ENCODE peak calls at places on chromosomes 6 and 20, in four cellular contexts. J is choroid plexus epithelial cell, D is AG10803, A is uterus. K is an unnamed sample.
A peak's percentile ranks its signal among the peaks of the same experiment; 100 is the strongest.

GRCh38 chr6:90008189-90008907 is 114.1 kb downstream of the GJA10 start:
- DNase-seq in J (no peak), D (no peak), A (no peak), K (no peak)

GRCh38 chr20:33419140-33419974 is 18.0 kb upstream of the CDK5RAP1 start:
- DNase-seq in J (peak; percentile 64), D (no peak), A (peak; percentile 27), K (no peak)

GRCh38 chr6:113824411-113824810 is 32.7 kb upstream of the MARCKS start:
- DNase-seq in J (no peak), D (peak; percentile 41), A (no peak), K (no peak)

GRCh38 chr6:36754582-36755434 is 57.2 kb downstream of the RAB44 start:
- DNase-seq in J (no peak), D (no peak), A (no peak), K (no peak)

GRCh38 chr20:25549866-25550477 is 35.4 kb downstream of the NINL start:
- DNase-seq in J (peak; percentile 77), D (peak; percentile 67), A (no peak), K (no peak)

GRCh38 chr6:160996316-160996715 is 4.7 kb downstream of the MAP3K4 start:
- DNase-seq in J (peak; percentile 22), D (no peak), A (no peak), K (no peak)

GRCh38 chr20:57040924-57041323 is 225.5 kb downstream of the BMP7 start:
- DNase-seq in J (peak; percentile 73), D (peak; percentile 75), A (peak; percentile 83), K (no peak)

GRCh38 chr6:26328265-26328844 is 36.6 kb upstream of the BTN3A2 start:
- DNase-seq in J (no peak), D (no peak), A (no peak), K (no peak)

GRCh38 chr20:61677928-61678327 is 387.8 kb downstream of the TAF4 start:
- DNase-seq in J (no peak), D (no peak), A (no peak), K (no peak)

GRCh38 chr20:21203036-21203656 is 77.3 kb downstream of the KIZ start:
- DNase-seq in J (no peak), D (no peak), A (no peak), K (no peak)

GRCh38 chr6:45423901-45424627 is 46.3 kb upstream of the SUPT3H start:
- DNase-seq in J (peak; percentile 55), D (no peak), A (no peak), K (no peak)

GRCh38 chr20:62043131-62043914 is 22.4 kb downstream of the TAF4 start:
- DNase-seq in J (peak; percentile 64), D (no peak), A (peak; percentile 47), K (no peak)

GRCh38 chr6:34859951-34860350 is 27.9 kb downstream of the TAF11 start:
- DNase-seq in J (no peak), D (no peak), A (no peak), K (no peak)

GRCh38 chr6:34855463-34855862 is 32.4 kb downstream of the TAF11 start:
- DNase-seq in J (no peak), D (no peak), A (no peak), K (no peak)

GRCh38 chr6:34864007-34864406 is 23.8 kb downstream of the TAF11 start:
- DNase-seq in J (no peak), D (no peak), A (no peak), K (no peak)

DNA sequence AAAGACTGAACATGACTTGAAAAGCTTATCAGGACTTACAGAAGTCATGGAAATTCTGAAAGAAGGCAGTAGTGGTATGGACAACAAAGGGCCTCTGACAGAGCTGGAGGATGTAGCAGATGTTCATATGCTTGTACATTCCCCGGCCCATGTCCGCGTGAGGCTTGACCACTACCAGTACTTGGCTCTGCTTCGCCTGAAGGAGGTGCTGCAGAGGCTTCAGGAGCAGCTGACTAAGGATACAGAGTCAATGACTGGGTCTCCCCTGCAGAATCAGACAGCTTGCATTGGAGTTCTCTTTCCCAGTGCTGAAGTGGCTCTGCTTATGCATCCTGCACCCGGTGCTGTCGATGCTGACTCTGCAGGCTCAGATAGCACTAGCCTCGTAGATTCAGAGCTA is 29.2 kb downstream of the TAF11 start:
- DNase-seq in J (no peak), D (no peak), A (no peak), K (no peak)
- TF ChIP-seq CTCF in J (peak; percentile 13), D (no peak), A (no peak), K (no peak)

GRCh38 chr20:58481541-58482021 is 33.6 kb downstream of the APCDD1L start:
- DNase-seq in J (peak; percentile 68), D (peak; percentile 33), A (no peak), K (no peak)
- TF ChIP-seq CTCF in J (peak; percentile 87), D (peak; percentile 63), A (peak; percentile 42), K (peak; percentile 44)

DNA sequence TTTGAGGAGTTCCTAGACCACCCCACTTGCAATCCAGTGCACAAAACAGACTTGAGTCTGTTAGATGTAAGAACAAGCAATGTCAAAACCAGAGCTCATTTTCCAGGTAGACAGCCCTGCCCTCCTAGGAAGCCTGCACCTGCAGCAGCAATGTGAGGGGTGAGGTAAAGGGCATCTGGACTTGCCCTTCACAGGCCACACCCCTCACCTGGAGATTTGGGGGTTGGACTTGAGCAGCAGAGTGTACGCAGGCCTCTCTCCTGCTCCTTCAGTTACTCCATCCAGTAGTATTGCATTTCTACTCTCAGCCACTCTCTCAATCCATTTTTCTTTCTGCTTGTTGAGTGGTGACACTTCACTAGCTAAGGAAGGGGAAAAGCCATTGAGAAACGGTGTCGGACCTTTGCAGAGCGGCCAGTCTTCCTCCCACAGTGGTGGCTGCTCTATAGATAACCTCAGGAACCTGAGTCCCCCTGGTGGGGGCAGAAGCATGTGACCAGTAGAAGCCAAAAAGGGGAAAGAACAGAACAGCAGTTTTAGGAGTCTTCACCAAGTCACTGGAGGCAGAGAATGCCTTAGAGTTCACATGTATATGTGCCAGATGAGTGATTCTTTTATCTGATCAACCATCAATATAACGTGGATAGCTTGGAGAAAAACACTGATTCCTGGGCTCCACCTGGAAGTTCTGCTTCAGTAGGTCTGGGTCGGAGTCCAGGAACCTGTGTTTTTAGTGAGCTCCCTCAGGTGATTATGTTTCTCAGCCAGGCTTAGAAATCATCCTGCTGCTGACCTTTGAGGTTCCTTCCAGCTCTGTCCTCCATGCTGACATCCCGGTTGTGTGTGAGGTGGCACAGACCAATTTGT is 28.0 kb downstream of the ARFGEF2 start:
- DNase-seq in J (no peak), D (no peak), A (no peak), K (no peak)
- TF ChIP-seq CTCF in J (no peak), D (no peak), A (no peak), K (no peak)

GRCh38 chr6:43308101-43308989 is at the start of gene CRIP3:
- DNase-seq in J (peak; percentile 44), D (peak; percentile 59), A (peak; percentile 28), K (no peak)
- TF ChIP-seq CTCF in J (peak; percentile 44), D (peak; percentile 2), A (no peak), K (peak; percentile 26)

K was measured in osteocyte.